ENCODE peak calls at places on chromosomes 7 and 10, in five cellular contexts. One of them, this sample, is unnamed. For H3K4me1, the result is how much of the 10 kb centered on the place peaks cover.

GRCh38 chr7:150405584-150406310 is 26.6 kb downstream of the ZNF775 start:
- DNase-seq in A549: no peak
- DNase-seq in HepG2: no peak
- DNase-seq in GM12878: no peak
- DNase-seq in K562: peak
- DNase-seq in this sample: peak

GRCh38 chr7:100538348-100538653 is 702 bp upstream of the AGFG2 start:
- DNase-seq in GM12878: no peak
- DNase-seq in A549: no peak
- DNase-seq in HepG2: no peak
- DNase-seq in K562: no peak
- DNase-seq in this sample: no peak

GRCh38 chr10:132849546-132850031 is 63.6 kb upstream of the NKX6-2 start:
- DNase-seq in K562: no peak
- DNase-seq in A549: no peak
- DNase-seq in HepG2: no peak
- DNase-seq in GM12878: no peak
- DNase-seq in this sample: no peak

GRCh38 chr10:121781101-121781500 is 146.7 kb downstream of the ATE1 start:
- DNase-seq in K562: no peak
- DNase-seq in A549: no peak
- DNase-seq in HepG2: no peak
- DNase-seq in GM12878: no peak
- DNase-seq in this sample: no peak

GRCh38 chr10:53025172-53025651 is 252.6 kb upstream of the MBL2 start:
- DNase-seq in HepG2: peak
- DNase-seq in GM12878: no peak
- DNase-seq in A549: no peak
- DNase-seq in K562: no peak
- DNase-seq in this sample: peak

GRCh38 chr10:12981570-12981969 is 19.9 kb downstream of the CCDC3 start:
- DNase-seq in GM12878: no peak
- DNase-seq in HepG2: no peak
- DNase-seq in A549: peak
- DNase-seq in K562: no peak
- DNase-seq in this sample: no peak

GRCh38 chr10:52903397-52903938 is 130.9 kb upstream of the MBL2 start:
- DNase-seq in HepG2: no peak
- DNase-seq in A549: no peak
- DNase-seq in K562: no peak
- DNase-seq in GM12878: no peak
- DNase-seq in this sample: peak

GRCh38 chr7:30799976-30800661 is 28.9 kb downstream of the MINDY4 start:
- DNase-seq in A549: no peak
- DNase-seq in GM12878: no peak
- DNase-seq in K562: no peak
- DNase-seq in HepG2: no peak
- DNase-seq in this sample: no peak

GRCh38 chr10:112741830-112742402 is 208.1 kb upstream of the TCF7L2 start:
- DNase-seq in HepG2: peak
- DNase-seq in GM12878: no peak
- DNase-seq in A549: peak
- DNase-seq in K562: no peak
- DNase-seq in this sample: no peak

GRCh38 chr10:80613466-80613865 is 75.8 kb downstream of the SH2D4B start:
- DNase-seq in HepG2: no peak
- DNase-seq in K562: no peak
- DNase-seq in A549: no peak
- DNase-seq in GM12878: no peak
- DNase-seq in this sample: no peak

GRCh38 chr7:28988091-28988490 is 30.0 kb upstream of the TRIL start:
- DNase-seq in K562: no peak
- DNase-seq in HepG2: no peak
- DNase-seq in GM12878: no peak
- DNase-seq in A549: no peak
- DNase-seq in this sample: no peak

GRCh38 chr7:154860621-154861375 is 142.1 kb downstream of the PAXIP1 start:
- DNase-seq in K562: no peak
- DNase-seq in HepG2: no peak
- DNase-seq in A549: no peak
- DNase-seq in GM12878: no peak
- DNase-seq in this sample: no peak

GRCh38 chr10:124061030-124061429 is 32.4 kb downstream of the CHST15 start:
- DNase-seq in HepG2: no peak
- DNase-seq in GM12878: no peak
- DNase-seq in K562: no peak
- DNase-seq in A549: no peak
- DNase-seq in this sample: no peak

GRCh38 chr10:2935647-2936386 is 131.5 kb upstream of the PFKP start:
- DNase-seq in GM12878: no peak
- DNase-seq in HepG2: no peak
- DNase-seq in A549: no peak
- DNase-seq in K562: no peak
- DNase-seq in this sample: peak

GRCh38 chr10:21523557-21524008 is 1.9 kb downstream of the SKIDA1 start:
- DNase-seq in K562: no peak
- DNase-seq in A549: no peak
- DNase-seq in HepG2: peak
- DNase-seq in GM12878: no peak
- DNase-seq in this sample: no peak

GRCh38 chr7:24346129-24346528 is 62.1 kb downstream of the NPY start:
- DNase-seq in K562: no peak
- DNase-seq in A549: no peak
- DNase-seq in GM12878: no peak
- DNase-seq in HepG2: no peak
- DNase-seq in this sample: no peak

GRCh38 chr10:32947586-32947985 is 10.4 kb downstream of the ITGB1 start:
- DNase-seq in GM12878: no peak
- DNase-seq in HepG2: no peak
- DNase-seq in A549: no peak
- DNase-seq in K562: no peak
- DNase-seq in this sample: no peak
- H3K4me1 ChIP-seq in GM12878: under half
- H3K4me1 ChIP-seq in HepG2: half or more
- H3K4me1 ChIP-seq in A549: half or more
- H3K4me1 ChIP-seq in K562: under half
- H3K4me1 ChIP-seq in this sample: half or more

GRCh38 chr10:111079241-111079760 is 2.5 kb downstream of the ADRA2A start:
- DNase-seq in K562: no peak
- DNase-seq in GM12878: no peak
- DNase-seq in HepG2: no peak
- DNase-seq in A549: no peak
- DNase-seq in this sample: peak

GRCh38 chr10:111076682-111077661 is at the start of gene ADRA2A:
- DNase-seq in GM12878: no peak
- DNase-seq in HepG2: no peak
- DNase-seq in A549: peak
- DNase-seq in K562: no peak
- DNase-seq in this sample: peak

GRCh38 chr10:111078505-111079185 is 1.8 kb downstream of the ADRA2A start:
- DNase-seq in K562: no peak
- DNase-seq in GM12878: no peak
- DNase-seq in A549: no peak
- DNase-seq in HepG2: no peak
- DNase-seq in this sample: peak

GRCh38 chr10:111076191-111076681 is 593 bp upstream of the ADRA2A start:
- DNase-seq in HepG2: no peak
- DNase-seq in GM12878: no peak
- DNase-seq in K562: peak
- DNase-seq in A549: peak
- DNase-seq in this sample: peak

DNA sequence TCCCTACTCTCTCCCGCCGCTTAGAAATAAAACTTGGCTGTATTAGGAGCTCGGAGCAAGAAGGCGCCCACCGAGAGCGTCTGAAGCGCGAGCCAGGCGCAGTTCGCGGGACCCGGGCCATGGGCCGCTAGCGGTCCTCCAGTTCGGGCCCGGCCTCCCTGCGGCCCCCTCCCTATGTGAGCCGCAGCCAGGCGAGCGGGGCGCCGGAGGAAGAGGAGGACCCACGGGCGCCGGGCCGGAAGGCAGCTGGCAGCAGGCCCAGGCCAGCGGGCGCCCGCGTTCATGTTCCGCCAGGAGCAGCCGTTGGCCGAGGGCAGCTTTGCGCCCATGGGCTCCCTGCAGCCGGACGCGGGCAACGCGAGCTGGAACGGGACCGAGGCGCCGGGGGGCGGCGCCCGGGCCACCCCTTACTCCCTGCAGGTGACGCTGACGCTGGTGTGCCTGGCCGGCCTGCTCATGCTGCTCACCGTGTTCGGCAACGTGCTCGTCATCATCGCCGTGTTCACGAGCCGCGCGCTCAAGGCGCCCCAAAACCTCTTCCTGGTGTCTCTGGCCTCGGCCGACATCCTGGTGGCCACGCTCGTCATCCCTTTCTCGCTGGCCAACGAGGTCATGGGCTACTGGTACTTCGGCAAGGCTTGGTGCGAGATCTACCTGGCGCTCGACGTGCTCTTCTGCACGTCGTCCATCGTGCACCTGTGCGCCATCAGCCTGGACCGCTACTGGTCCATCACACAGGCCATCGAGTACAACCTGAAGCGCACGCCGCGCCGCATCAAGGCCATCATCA is 1.1 kb downstream of the ADRA2A start:
- DNase-seq in K562: no peak
- DNase-seq in HepG2: no peak
- DNase-seq in GM12878: no peak
- DNase-seq in A549: no peak
- DNase-seq in this sample: peak
- TF ChIP-seq JUNB in K562: no peak
- TF ChIP-seq JUNB in HepG2: no peak
- TF ChIP-seq JUNB in GM12878: no peak
- TF ChIP-seq JUNB in A549: no peak
- TF ChIP-seq JUNB in this sample: no peak

GRCh38 chr7:151697515-151697895 is 177.8 kb upstream of the RHEB start:
- DNase-seq in K562: no peak
- DNase-seq in GM12878: no peak
- DNase-seq in HepG2: no peak
- DNase-seq in A549: no peak
- DNase-seq in this sample: no peak
- H3K4me1 ChIP-seq in K562: under half
- H3K4me1 ChIP-seq in GM12878: under half
- H3K4me1 ChIP-seq in HepG2: under half
- H3K4me1 ChIP-seq in A549: half or more
- H3K4me1 ChIP-seq in this sample: under half

DNA sequence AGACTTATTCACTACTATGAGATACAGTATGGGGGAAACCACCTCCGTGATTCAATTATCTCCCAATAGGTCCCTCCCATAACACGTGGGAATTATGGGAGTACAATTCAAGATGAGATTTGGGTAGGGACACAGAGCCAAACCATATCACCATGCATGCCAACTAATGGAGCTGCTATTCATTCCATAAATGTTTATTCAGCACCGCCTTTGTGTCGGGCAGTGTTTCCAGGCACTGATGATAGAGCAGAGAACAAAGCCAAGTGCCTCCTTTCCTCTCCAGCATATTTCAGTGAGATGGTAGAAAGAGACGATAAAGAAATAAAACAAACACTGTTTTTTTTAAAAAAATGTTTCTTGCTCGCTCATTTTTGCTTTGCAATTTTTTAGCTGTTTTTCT is 295.9 kb upstream of the FOXK1 start:
- DNase-seq in HepG2: no peak
- DNase-seq in GM12878: no peak
- DNase-seq in K562: no peak
- DNase-seq in A549: no peak
- DNase-seq in this sample: no peak
- TF ChIP-seq JUNB in HepG2: no peak
- TF ChIP-seq JUNB in GM12878: no peak
- TF ChIP-seq JUNB in K562: no peak
- TF ChIP-seq JUNB in A549: no peak
- TF ChIP-seq JUNB in this sample: no peak